ENCODE peak calls at places on chromosome 12, in four cellular contexts. T is HCT116, W is H1, E is GM12878. B is an unnamed sample.

GRCh38 chr12:70638639-70639349 is 1.6 kb upstream of the PTPRB start:
- DNase-seq in T (no peak), W (no peak), E (no peak), B (peak; percentile 11)

GRCh38 chr12:54016478-54016964 is 7.7 kb downstream of the HOXC8 start:
- DNase-seq in T (no peak), W (no peak), E (no peak), B (no peak)

GRCh38 chr12:102953221-102953620 is 4.3 kb upstream of the ASCL1 start:
- DNase-seq in T (no peak), W (no peak), E (no peak), B (no peak)

GRCh38 chr12:62347922-62348650 is 87.9 kb downstream of the USP15 start:
- DNase-seq in T (no peak), W (no peak), E (no peak), B (no peak)

GRCh38 chr12:115960-116915 is 49.7 kb downstream of the IQSEC3 start:
- DNase-seq in T (no peak), W (no peak), E (no peak), B (no peak)

GRCh38 chr12:119729871-119730270 is 61.9 kb downstream of the PRKAB1 start:
- DNase-seq in T (no peak), W (no peak), E (no peak), B (no peak)

GRCh38 chr12:84911331-84912190 is 1.0 kb downstream of the SLC6A15 start:
- DNase-seq in T (no peak), W (peak; percentile 67), E (no peak), B (no peak)

GRCh38 chr12:56332512-56333196 is 1.1 kb downstream of the PAN2 start:
- DNase-seq in T (no peak), W (no peak), E (no peak), B (peak; percentile 32)

GRCh38 chr12:106582661-106583577 is at the start of gene RFX4:
- DNase-seq in T (no peak), W (no peak), E (no peak), B (no peak)

GRCh38 chr12:89432396-89432795 is 80.1 kb upstream of the DUSP6 start:
- DNase-seq in T (no peak), W (no peak), E (no peak), B (no peak)

GRCh38 chr12:21065845-21066244 is 65.1 kb upstream of the SLCO1B1 start:
- DNase-seq in T (peak; percentile 18), W (no peak), E (no peak), B (no peak)

GRCh38 chr12:127822743-127823433 is 444.1 kb upstream of the TMEM132C start:
- DNase-seq in T (no peak), W (no peak), E (no peak), B (no peak)

GRCh38 chr12:56257491-56258067 is 605 bp downstream of the ANKRD52 start:
- DNase-seq in T (no peak), W (no peak), E (no peak), B (peak; percentile 53)

GRCh38 chr12:82963961-82964360 is 277.3 kb downstream of the TMTC2 start:
- DNase-seq in T (no peak), W (no peak), E (no peak), B (no peak)

GRCh38 chr12:123050331-123050809 is 69.9 kb downstream of the ARL6IP4 start:
- DNase-seq in T (no peak), W (no peak), E (no peak), B (no peak)

GRCh38 chr12:76183459-76184186 is 99.1 kb upstream of the NAP1L1 start:
- DNase-seq in T (peak; percentile 46), W (no peak), E (peak; percentile 81), B (peak; percentile 12)

GRCh38 chr12:12901158-12901791 is 9.9 kb downstream of the GPRC5A start:
- DNase-seq in T (no peak), W (no peak), E (no peak), B (no peak)

GRCh38 chr12:96210376-96211055 is 16.3 kb downstream of the ELK3 start:
- DNase-seq in T (no peak), W (no peak), E (no peak), B (no peak)

GRCh38 chr12:70444903-70445302 is 78.8 kb downstream of the KCNMB4 start:
- DNase-seq in T (no peak), W (no peak), E (no peak), B (no peak)

GRCh38 chr12:51687142-51687935 is 96.3 kb downstream of the SCN8A start:
- DNase-seq in T (no peak), W (no peak), E (no peak), B (no peak)

GRCh38 chr12:6538420-6539275 is 4.3 kb downstream of the GAPDH start:
- DNase-seq in T (no peak), W (no peak), E (no peak), B (no peak)

GRCh38 chr12:131281016-131281415 is 327.3 kb downstream of the ADGRD1 start:
- DNase-seq in T (no peak), W (no peak), E (no peak), B (no peak)

GRCh38 chr12:64691793-64692583 is 67.2 kb downstream of the GNS start:
- DNase-seq in T (no peak), W (no peak), E (no peak), B (no peak)

GRCh38 chr12:47755655-47756562 is 2.8 kb downstream of the RAPGEF3 start:
- DNase-seq in T (no peak), W (no peak), E (peak; percentile 75), B (no peak)

GRCh38 chr12:128613821-128614220 is 209.9 kb downstream of the SLC15A4 start:
- DNase-seq in T (no peak), W (no peak), E (no peak), B (no peak)

GRCh38 chr12:91877461-91878230 is 268.0 kb downstream of the BTG1 start:
- DNase-seq in T (no peak), W (no peak), E (no peak), B (no peak)

GRCh38 chr12:10940389-10940788 is 1.3 kb upstream of the TAS2R14 start:
- DNase-seq in T (no peak), W (no peak), E (no peak), B (no peak)

GRCh38 chr12:64608901-64609542 is 1.3 kb upstream of the RASSF3 start:
- DNase-seq in T (peak; percentile 81), W (no peak), E (peak; percentile 58), B (peak; percentile 47)

GRCh38 chr12:18556081-18556645 is 181.6 kb downstream of the PLCZ1 start:
- DNase-seq in T (no peak), W (no peak), E (no peak), B (no peak)

GRCh38 chr12:48003226-48004038 is 844 bp downstream of the COL2A1 start:
- DNase-seq in T (no peak), W (no peak), E (no peak), B (no peak)

GRCh38 chr12:85831327-85831990 is 4.8 kb downstream of the RASSF9 start:
- DNase-seq in T (no peak), W (no peak), E (no peak), B (no peak)

GRCh38 chr12:10366875-10367274 is 23.0 kb downstream of the KLRK1 start:
- DNase-seq in T (no peak), W (no peak), E (no peak), B (no peak)

GRCh38 chr12:108304633-108305032 is 34.5 kb downstream of the CMKLR1 start:
- DNase-seq in T (no peak), W (no peak), E (no peak), B (no peak)

GRCh38 chr12:3244219-3244750 is 167.1 kb downstream of the TSPAN9 start:
- DNase-seq in T (no peak), W (no peak), E (no peak), B (no peak)

GRCh38 chr12:64680235-64680634 is 69.9 kb downstream of the RASSF3 start:
- DNase-seq in T (no peak), W (no peak), E (no peak), B (peak; percentile 45)

GRCh38 chr12:59055204-59055839 is 135.0 kb upstream of the LRIG3 start:
- DNase-seq in T (peak; percentile 78), W (no peak), E (no peak), B (no peak)
- TF ChIP-seq EGR1 in T (no peak), W (no peak), E (no peak), B (no peak)

GRCh38 chr12:57630891-57631433 is 2.0 kb downstream of the B4GALNT1 start:
- DNase-seq in T (no peak), W (no peak), E (no peak), B (no peak)
- TF ChIP-seq EGR1 in T (no peak), W (no peak), E (no peak), B (no peak)

GRCh38 chr12:113214938-113215400 is 6.3 kb upstream of the TPCN1 start:
- DNase-seq in T (peak; percentile 93), W (no peak), E (peak; percentile 80), B (no peak)
- TF ChIP-seq EGR1 in T (peak; percentile 10), W (no peak), E (no peak), B (no peak)

GRCh38 chr12:72203764-72204335 is 68.3 kb upstream of the TRHDE start:
- DNase-seq in T (no peak), W (no peak), E (no peak), B (no peak)

GRCh38 chr12:72209096-72209495 is 63.1 kb upstream of the TRHDE start:
- DNase-seq in T (no peak), W (no peak), E (no peak), B (no peak)

GRCh38 chr12:72207756-72208155 is 64.4 kb upstream of the TRHDE start:
- DNase-seq in T (no peak), W (no peak), E (no peak), B (no peak)

GRCh38 chr12:72201457-72201856 is 70.7 kb upstream of the TRHDE start:
- DNase-seq in T (no peak), W (no peak), E (no peak), B (no peak)

GRCh38 chr12:72207094-72207493 is 65.1 kb upstream of the TRHDE start:
- DNase-seq in T (no peak), W (no peak), E (no peak), B (no peak)
- TF ChIP-seq EGR1 in T (no peak), W (no peak), E (no peak), B (no peak)

GRCh38 chr12:124346425-124347168 is 51.7 kb downstream of the RFLNA start:
- DNase-seq in T (no peak), W (no peak), E (no peak), B (no peak)

GRCh38 chr12:124347335-124347734 is 52.4 kb downstream of the RFLNA start:
- DNase-seq in T (no peak), W (no peak), E (no peak), B (no peak)

GRCh38 chr12:124348659-124349380 is 53.9 kb downstream of the RFLNA start:
- DNase-seq in T (no peak), W (no peak), E (no peak), B (no peak)

GRCh38 chr12:124345795-124346194 is 50.9 kb downstream of the RFLNA start:
- DNase-seq in T (no peak), W (no peak), E (no peak), B (no peak)

DNA sequence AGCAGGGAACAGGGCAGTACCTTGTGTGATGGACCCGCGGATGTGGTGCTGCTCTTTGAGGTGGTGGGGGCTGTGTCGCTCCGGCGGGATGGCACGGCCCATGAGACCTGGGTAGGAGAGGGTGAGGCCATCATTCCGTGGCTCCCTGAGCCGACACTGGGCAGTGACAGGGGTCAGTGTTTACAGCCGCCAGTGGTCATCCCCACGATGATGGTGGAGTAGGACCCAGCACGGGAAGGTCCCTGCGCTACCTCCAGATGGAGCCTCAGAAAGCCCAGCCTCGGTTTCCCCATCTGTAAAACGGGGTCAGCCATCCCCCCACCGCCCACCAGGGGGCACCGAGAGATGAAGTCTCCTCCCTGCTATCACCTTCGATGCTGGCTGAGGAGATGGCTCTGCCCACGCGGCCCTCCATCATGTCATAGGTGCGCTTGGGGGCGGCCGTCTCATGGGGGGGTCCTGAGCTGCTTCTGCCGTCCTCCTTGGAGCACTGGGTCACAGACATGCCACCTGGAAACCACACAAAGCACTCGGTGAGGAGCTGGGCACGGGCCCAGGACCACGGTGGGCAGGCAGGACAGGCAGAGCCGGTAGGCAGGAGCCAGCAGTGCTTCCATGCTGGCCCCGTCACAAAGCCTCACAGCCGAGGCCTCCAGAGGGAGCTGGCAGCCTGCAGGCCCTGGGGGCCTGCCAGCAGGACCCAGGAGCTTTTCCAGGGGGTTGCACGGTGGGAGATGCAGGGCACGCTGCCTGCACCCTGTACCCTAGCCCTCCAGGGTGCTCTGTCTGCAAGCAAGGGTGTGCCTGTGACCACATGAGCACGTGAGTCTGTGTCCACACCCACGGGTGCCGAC is 53.1 kb downstream of the RFLNA start:
- DNase-seq in T (no peak), W (no peak), E (no peak), B (peak; percentile 51)
- TF ChIP-seq EGR1 in T (no peak), W (no peak), E (no peak), B (no peak)

B was measured in K562.